ENCODE peak calls at places on chromosomes 4 and X, in nine cellular contexts. D is GM12878, A is upper lobe of right lung, R is lower lobe of right lung, C is foreskin fibroblast, V is A673, I is mesothelial cell of epicardium, X is cardiac fibroblast, L is gastrocnemius medialis. K is an unnamed sample.

GRCh38 chr4:153039542-153040185 is 103.5 kb downstream of the FHDC1 start:
- DNase-seq in X (no peak), A (no peak), I (no peak), C (no peak), L (no peak), D (no peak), R (no peak), V (no peak), K (no peak)

GRCh38 chr4:107391630-107392028 is 328.4 kb downstream of the PAPSS1 start:
- DNase-seq in A (no peak), D (no peak), R (no peak), I (no peak), L (no peak), X (no peak), V (no peak), C (no peak), K (no peak)

GRCh38 chr4:105712766-105713165 is 4.2 kb downstream of the GSTCD start:
- DNase-seq in X (no peak), I (no peak), C (no peak), R (no peak), A (no peak), D (no peak), V (no peak), L (no peak), K (no peak)

GRCh38 chr4:15336410-15337184 is 91.2 kb upstream of the C1QTNF7 start:
- DNase-seq in C (peak; percentile 89), R (no peak), D (no peak), V (peak; percentile 83), X (peak; percentile 72), L (no peak), I (no peak), A (no peak), K (no peak)

GRCh38 chr4:168794881-168795280 is 215.2 kb downstream of the CBR4 start:
- DNase-seq in D (no peak), L (no peak), C (no peak), A (no peak), X (no peak), R (no peak), V (no peak), I (no peak), K (no peak)

GRCh38 chr4:2583517-2583916 is 47.1 kb downstream of the FAM193A start:
- DNase-seq in I (no peak), L (peak; percentile 30), X (peak; percentile 40), A (no peak), C (peak; percentile 35), V (no peak), R (no peak), D (no peak), K (no peak)

GRCh38 chrX:79268788-79269187 is 98.3 kb downstream of the ITM2A start:
- DNase-seq in R (no peak), L (no peak), I (no peak), V (peak; percentile 41), A (no peak), X (peak; percentile 3), C (peak; percentile 7), D (no peak), K (no peak)

GRCh38 chr4:29467044-29467717 is 1253.0 kb upstream of the PCDH7 start:
- DNase-seq in L (no peak), C (no peak), R (no peak), V (no peak), I (no peak), A (no peak), D (no peak), X (no peak), K (no peak)

GRCh38 chrX:101659601-101660063 is at the start of gene ARMCX2:
- DNase-seq in V (peak; percentile 50), C (peak; percentile 54), R (peak; percentile 59), I (peak; percentile 56), D (no peak), X (peak; percentile 66), L (peak; percentile 21), A (peak; percentile 67), K (no peak)

GRCh38 chr4:139858436-139859225 is 193.0 kb downstream of the MGST2 start:
- DNase-seq in C (no peak), I (no peak), D (peak; percentile 35), A (no peak), R (no peak), V (no peak), L (no peak), X (no peak), K (no peak)

GRCh38 chr4:74933562-74934015 is 673 bp downstream of the PARM1 start:
- DNase-seq in R (peak; percentile 49), I (no peak), L (no peak), C (no peak), V (peak; percentile 16), X (peak; percentile 17), A (peak; percentile 67), D (no peak), K (no peak)

GRCh38 chr4:85149656-85150055 is 183.2 kb upstream of the WDFY3 start:
- DNase-seq in X (peak; percentile 79), R (no peak), A (no peak), L (peak; percentile 12), I (no peak), V (no peak), C (no peak), D (no peak), K (no peak)

GRCh38 chr4:74755486-74755885 is 38.8 kb downstream of the BTC start:
- DNase-seq in A (peak; percentile 69), R (peak; percentile 66), V (no peak), C (no peak), D (no peak), X (no peak), L (no peak), I (no peak), K (no peak)

GRCh38 chr4:135281230-135281629 is 1079.6 kb upstream of the PABPC4L start:
- DNase-seq in V (no peak), A (no peak), R (no peak), I (no peak), X (peak; percentile 9), L (no peak), C (no peak), D (no peak), K (no peak)

GRCh38 chr4:98620087-98620784 is 38.2 kb downstream of the TSPAN5 start:
- DNase-seq in V (no peak), C (no peak), D (no peak), L (no peak), A (no peak), I (no peak), R (no peak), X (no peak), K (no peak)

GRCh38 chrX:78747471-78747870 is at the start of gene LPAR4:
- DNase-seq in L (no peak), V (peak; percentile 75), R (no peak), C (peak; percentile 16), D (no peak), I (no peak), A (no peak), X (peak; percentile 12), K (no peak)

GRCh38 chrX:10021461-10022272 is 54.5 kb downstream of the CLDN34 start:
- DNase-seq in D (no peak), R (no peak), V (no peak), A (no peak), L (no peak), I (no peak), X (no peak), C (no peak), K (no peak)

GRCh38 chr4:120995611-120996010 is 73.1 kb upstream of the PRDM5 start:
- DNase-seq in A (no peak), I (no peak), C (peak; percentile 8), V (no peak), L (no peak), X (no peak), R (no peak), D (no peak), K (no peak)

DNA sequence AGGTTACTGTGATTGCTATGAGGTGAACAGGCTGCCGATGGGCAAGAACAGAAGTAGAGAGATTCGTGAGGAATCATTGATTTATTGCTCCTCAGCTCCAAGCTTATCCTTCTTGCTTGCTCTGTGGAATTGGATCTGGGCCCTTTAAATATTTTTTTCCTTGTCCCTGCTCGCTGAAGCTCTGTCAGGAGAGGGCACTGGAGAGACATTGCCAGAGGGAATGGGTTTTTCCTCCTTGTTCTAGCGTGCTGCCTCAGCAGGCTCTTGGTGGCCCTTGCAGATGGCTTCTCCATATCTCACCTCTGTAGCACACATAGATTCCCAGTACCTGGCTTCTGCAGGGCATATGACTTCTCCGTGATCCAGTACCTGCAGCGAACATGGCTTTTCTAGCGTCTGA is 67.4 kb downstream of the CNGA2 start:
- DNase-seq in R (no peak), I (no peak), V (no peak), C (no peak), D (no peak), L (no peak), X (peak; percentile 15), A (no peak), K (no peak)
- TF ChIP-seq CTCF in R (no peak), I (no peak), V (no peak), C (peak; percentile 28), D (peak; percentile 1), L (no peak), X (peak; percentile 20), A (no peak), K (no peak)

GRCh38 chrX:14509325-14510057 is 19.8 kb upstream of the GLRA2 start:
- DNase-seq in V (no peak), D (no peak), I (no peak), R (no peak), X (no peak), C (no peak), A (no peak), L (no peak), K (no peak)
- TF ChIP-seq CTCF in V (no peak), D (no peak), I (no peak), R (no peak), X (no peak), C (no peak), A (no peak), L (no peak), K (no peak)

DNA sequence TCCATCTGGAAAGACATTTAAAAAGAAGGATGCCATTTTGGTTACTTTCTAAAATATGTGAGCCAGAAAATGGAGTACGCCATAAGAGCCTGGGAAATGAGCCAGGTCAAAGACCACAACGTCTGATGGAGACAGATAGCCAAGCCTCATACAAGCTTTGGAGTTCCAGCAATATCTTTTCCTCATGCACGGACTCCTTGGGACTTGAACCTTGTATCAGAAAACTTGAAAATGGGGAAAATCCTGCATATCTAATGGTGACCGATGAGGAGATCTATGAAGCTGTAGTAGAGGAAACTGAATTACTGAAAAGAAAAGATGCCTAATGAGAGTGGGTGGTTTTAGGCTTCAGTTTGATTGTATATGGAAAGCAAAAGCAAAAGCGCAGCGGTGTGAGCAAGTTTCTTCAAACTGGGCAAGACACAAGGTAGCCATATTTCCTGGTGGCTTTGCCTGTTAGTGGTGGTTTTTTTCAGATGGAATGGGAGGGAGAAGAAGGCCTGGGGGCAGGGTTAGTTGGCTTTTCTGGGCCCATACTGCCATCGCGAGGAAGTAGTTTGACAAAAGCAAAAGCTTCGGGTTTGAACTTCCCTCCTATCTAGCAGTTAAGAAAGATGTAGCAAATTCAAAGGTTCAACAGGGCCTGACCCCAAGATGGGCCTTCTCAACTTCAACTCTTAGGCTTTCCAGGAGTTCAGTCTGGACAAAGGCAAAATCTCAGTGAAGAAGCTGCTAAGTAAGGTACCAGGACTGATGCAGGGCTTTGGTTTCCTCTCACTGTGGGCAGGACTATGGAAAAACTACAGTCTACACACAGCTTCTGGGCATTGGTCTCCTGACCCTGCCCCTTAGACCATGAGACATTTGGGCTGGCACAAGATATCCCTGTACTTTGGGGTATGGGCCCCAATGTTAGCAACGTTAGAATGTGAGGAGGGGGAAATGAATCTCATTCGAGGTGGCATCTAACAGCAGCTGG is 210.0 kb upstream of the STK26 start:
- DNase-seq in X (peak; percentile 17), R (no peak), D (peak; percentile 92), I (no peak), L (no peak), V (no peak), C (peak; percentile 26), A (no peak), K (no peak)
- TF ChIP-seq CTCF in X (no peak), R (peak; percentile 16), D (peak; percentile 86), I (no peak), L (peak; percentile 55), V (no peak), C (peak; percentile 19), A (peak; percentile 22), K (no peak)

GRCh38 chrX:148049441-148049840 is 68.3 kb downstream of the FMR1NB start:
- DNase-seq in D (no peak), I (no peak), L (no peak), X (peak; percentile 52), C (no peak), R (no peak), A (no peak), V (peak; percentile 60), K (no peak)
- TF ChIP-seq CTCF in D (peak; percentile 62), I (peak; percentile 57), L (peak; percentile 37), X (peak; percentile 44), C (no peak), R (peak; percentile 37), A (peak; percentile 44), V (peak; percentile 66), K (peak; percentile 78)